ENCODE peak calls at places on chromosomes 12 and 14, in four cellular contexts. L is GM12878, D is K562, E is HepG2. G is an unnamed sample.

GRCh38 chr12:120539303-120539702 is 5.1 kb downstream of the RNF10 start:
- DNase-seq in D (peak), L (no peak), E (no peak), G (no peak)

GRCh38 chr12:13179159-13180074 is 17.1 kb upstream of the EMP1 start:
- DNase-seq in L (no peak), E (no peak), D (no peak), G (peak)

GRCh38 chr12:124026755-124027745 is 54.0 kb downstream of the ZNF664 start:
- DNase-seq in L (no peak), E (no peak), D (peak), G (no peak)

GRCh38 chr14:36660736-36661505 is 739 bp upstream of the PAX9 start:
- DNase-seq in E (no peak), D (no peak), L (no peak), G (no peak)

GRCh38 chr14:35573911-35574310 is 39.9 kb downstream of the INSM2 start:
- DNase-seq in E (no peak), D (no peak), L (no peak), G (no peak)

GRCh38 chr12:34398706-34399630 is 376.7 kb downstream of the ALG10 start:
- DNase-seq in E (no peak), D (peak), L (no peak), G (no peak)

GRCh38 chr14:102749833-102750775 is 27.1 kb upstream of the TRAF3 start:
- DNase-seq in D (no peak), L (no peak), E (no peak), G (no peak)

GRCh38 chr12:12941450-12942350 is 10.3 kb downstream of the GPRC5D start:
- DNase-seq in E (no peak), L (no peak), D (no peak), G (no peak)

GRCh38 chr12:1443421-1444141 is 150.8 kb downstream of the FBXL14 start:
- DNase-seq in E (no peak), D (no peak), L (no peak), G (no peak)

GRCh38 chr14:50718949-50719348 is 50.8 kb upstream of the SAV1 start:
- DNase-seq in D (no peak), L (no peak), E (peak), G (no peak)

DNA sequence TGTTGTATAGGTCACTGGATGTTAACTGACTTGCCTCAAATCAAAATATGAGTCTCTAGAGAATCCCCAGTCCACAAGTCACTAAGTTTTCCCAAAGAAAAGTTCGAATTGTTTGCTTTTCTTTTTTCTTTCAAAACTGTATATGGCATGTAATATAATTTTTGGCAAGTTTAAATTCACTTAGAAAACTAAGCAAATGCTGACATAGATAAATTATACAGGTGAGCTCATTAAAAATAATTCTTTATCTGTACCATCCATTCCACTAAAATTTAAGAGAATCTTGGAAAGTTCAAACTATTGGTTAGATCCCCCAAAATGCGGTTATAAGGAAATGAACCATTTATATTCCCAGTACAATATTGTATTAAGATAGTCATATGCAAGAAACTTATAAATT is 145.6 kb upstream of the AMIGO2 start:
- DNase-seq in L (no peak), E (no peak), D (no peak), G (no peak)
- TF ChIP-seq TARDBP in L (no peak), E (no peak), D (no peak), G (no peak)

DNA sequence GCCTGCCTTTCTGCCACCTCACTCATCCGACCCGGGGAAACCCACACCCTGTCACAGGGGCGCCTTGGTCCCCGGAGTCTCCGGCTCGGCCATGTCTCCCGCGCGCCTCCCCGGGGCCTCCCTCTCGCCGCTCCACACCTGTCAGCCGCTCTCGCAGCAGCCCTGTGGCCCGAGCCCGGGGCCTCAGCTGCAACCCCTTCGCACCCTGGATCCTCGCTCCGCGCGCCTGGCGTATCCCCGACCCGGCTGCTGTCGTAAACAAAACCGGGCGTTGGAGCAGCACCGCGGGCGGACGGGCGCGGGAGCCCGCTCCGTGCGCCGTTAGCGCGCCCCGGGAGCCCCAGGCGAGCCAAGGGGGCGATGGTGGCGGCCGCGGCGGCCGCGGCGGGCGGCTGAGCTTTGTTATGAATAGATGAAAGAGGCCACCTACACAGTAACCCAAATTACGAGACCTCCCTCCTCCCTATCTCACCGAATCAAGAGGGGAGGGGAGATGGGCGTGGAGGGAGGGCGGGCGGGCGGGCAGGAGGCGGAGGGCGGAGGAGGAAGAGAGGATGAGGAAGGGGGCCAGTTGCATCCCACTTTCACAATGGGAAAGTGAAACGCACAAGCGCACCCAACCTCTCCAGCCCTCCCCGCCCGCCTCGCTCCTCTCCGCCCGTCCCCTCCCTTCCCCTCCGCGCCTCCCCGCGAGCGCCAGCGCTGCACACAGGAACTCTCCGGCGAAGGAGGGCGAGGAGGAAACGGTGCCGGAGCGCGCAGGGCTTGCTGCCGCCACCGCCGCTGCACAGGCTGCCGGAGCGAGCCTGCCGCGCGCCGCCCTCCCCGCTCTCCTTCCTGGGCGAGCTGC is at the start of gene PLXNC1:
- DNase-seq in D (no peak), E (no peak), L (no peak), G (peak)
- TF ChIP-seq FOXK2 in D (no peak), E (no peak), L (no peak), G (no peak)

GRCh38 chr12:117518594-117519270 is 157.3 kb upstream of the NOS1 start:
- DNase-seq in L (no peak), D (no peak), E (peak), G (no peak)
- TF ChIP-seq TARDBP in L (no peak), D (no peak), E (no peak), G (no peak)

GRCh38 chr12:80846930-80847329 is 90.8 kb downstream of the LIN7A start:
- DNase-seq in L (no peak), E (no peak), D (no peak), G (no peak)
- TF ChIP-seq FOXK2 in L (no peak), E (no peak), D (no peak), G (no peak)

DNA sequence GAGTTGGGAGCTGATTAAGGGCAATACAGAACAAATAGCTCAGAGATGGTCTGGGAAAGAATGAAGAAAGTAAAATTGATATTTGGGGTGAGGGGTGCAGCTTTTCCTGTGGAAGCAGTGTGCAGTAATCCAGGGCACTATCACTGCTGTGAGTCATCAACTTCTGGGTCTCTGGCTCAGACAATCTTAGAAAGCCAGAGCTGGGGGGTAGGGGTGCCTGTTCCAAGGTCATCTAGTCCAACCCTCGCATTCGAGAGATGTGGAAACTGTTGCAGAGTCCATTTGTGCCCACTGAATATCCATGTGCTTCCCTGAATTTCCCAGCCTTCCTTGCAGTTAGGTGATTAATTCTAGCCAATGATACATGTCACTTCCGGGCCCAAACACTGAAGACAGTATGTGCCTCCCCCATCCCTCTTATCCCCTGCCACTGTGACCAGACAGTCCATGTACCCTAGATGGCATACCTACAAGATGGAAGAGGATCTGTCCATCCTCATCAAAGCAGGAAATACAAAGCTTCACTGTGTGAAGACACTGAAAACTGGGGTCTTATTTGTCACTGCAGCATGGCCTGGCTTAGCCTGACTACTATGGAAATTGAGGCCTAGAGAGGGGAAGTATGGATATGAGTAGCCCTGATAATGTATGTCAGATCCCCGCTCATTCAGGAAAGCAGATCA is 51.9 kb downstream of the ZFP36L1 start:
- DNase-seq in L (no peak), D (peak), E (no peak), G (no peak)
- TF ChIP-seq TARDBP in L (no peak), D (no peak), E (no peak), G (no peak)

G was measured in HEK293T.